ENCODE peak calls at places on chromosomes 4 and X, in seven cellular contexts. H, Z, L, M, V, B and I are unnamed samples.

GRCh38 chr4:186554485-186554884 is 882 bp downstream of the MTNR1A start:
- DNase-seq in H (peak), Z (peak), L (no peak), M (no peak), V (no peak), B (no peak), I (peak)

GRCh38 chrX:82218361-82218760 is 1016.5 kb downstream of the SH3BGRL start:
- DNase-seq in H (no peak), Z (peak), L (peak), M (peak), V (no peak), B (peak), I (peak)

GRCh38 chr4:185304944-185305690 is 90.6 kb downstream of the LRP2BP start:
- DNase-seq in H (no peak), Z (peak), L (peak), M (peak), V (peak), B (no peak), I (peak)

GRCh38 chr4:77001907-77002306 is 52.4 kb downstream of the SEPTIN11 start:
- DNase-seq in H (no peak), Z (no peak), L (no peak), M (no peak), V (no peak), B (no peak), I (no peak)

GRCh38 chr4:3879681-3880594 is 113.8 kb downstream of the ADRA2C start:
- DNase-seq in H (no peak), Z (no peak), L (no peak), M (peak), V (peak), B (no peak), I (no peak)

GRCh38 chr4:34619531-34620109 is 1624.7 kb downstream of the ARAP2 start:
- DNase-seq in H (no peak), Z (no peak), L (no peak), M (no peak), V (no peak), B (no peak), I (no peak)

GRCh38 chr4:30717208-30718020 is 2.8 kb upstream of the PCDH7 start:
- DNase-seq in H (no peak), Z (no peak), L (no peak), M (peak), V (peak), B (no peak), I (peak)

GRCh38 chr4:163332526-163333405 is at the start of gene NPY1R:
- DNase-seq in H (peak), Z (peak), L (peak), M (peak), V (peak), B (peak), I (peak)

GRCh38 chr4:33063238-33063637 is 2343.1 kb downstream of the PCDH7 start:
- DNase-seq in H (no peak), Z (no peak), L (no peak), M (no peak), V (no peak), B (no peak), I (no peak)

GRCh38 chrX:53009032-53009431 is 39.6 kb upstream of the GPR173 start:
- DNase-seq in H (no peak), Z (no peak), L (no peak), M (no peak), V (no peak), B (no peak), I (no peak)

GRCh38 chrX:53018627-53019026 is 30.0 kb upstream of the GPR173 start:
- DNase-seq in H (no peak), Z (peak), L (no peak), M (no peak), V (no peak), B (no peak), I (no peak)

GRCh38 chrX:53013291-53013690 is 35.3 kb upstream of the GPR173 start:
- DNase-seq in H (no peak), Z (no peak), L (no peak), M (no peak), V (no peak), B (no peak), I (no peak)
- TF ChIP-seq JUND in H (no peak), Z (no peak), L (no peak), M (no peak), V (no peak), B (no peak), I (no peak)

GRCh38 chr4:107862658-107863057 is 37.9 kb downstream of the SGMS2 start:
- DNase-seq in H (peak), Z (peak), L (no peak), M (no peak), V (no peak), B (no peak), I (no peak)
- TF ChIP-seq JUND in H (peak), Z (no peak), L (no peak), M (no peak), V (no peak), B (no peak), I (no peak)

DNA sequence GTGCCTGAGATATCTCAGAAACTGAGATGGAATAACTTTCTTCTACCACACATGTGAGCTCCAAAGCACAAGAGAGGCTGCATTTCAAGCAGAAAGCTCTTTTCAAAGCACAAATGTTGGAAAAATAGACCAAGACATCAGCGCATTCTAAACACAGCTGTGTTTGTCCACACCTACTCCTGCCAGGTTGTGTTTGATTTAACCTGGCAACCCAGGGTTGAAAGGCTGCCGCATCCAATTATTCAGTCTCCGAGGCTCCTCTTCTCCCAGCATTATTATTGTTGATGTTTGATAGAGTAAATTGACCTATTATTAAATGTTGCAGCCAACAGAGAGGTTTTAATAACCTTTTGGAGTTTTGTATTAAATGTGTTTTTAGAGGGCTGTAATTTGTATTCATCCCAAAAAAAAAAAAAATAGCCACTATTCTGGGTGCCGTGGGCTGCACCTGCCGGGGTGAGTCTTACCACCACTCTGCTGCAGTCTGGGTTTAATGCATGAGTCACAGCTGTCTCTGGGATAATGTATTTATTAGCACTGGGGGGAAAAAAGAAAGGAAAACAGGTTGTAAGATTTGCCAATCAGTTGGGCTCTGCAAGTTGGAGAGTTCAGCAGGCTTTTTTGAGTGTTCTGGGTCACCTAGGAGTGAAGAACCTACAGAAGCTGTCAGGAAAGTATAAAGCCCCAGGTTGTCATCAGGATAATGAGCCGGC is 105.2 kb upstream of the NOCT start:
- DNase-seq in H (no peak), Z (no peak), L (no peak), M (peak), V (no peak), B (no peak), I (no peak)
- TF ChIP-seq JUND in H (no peak), Z (no peak), L (no peak), M (peak), V (no peak), B (no peak), I (no peak)

GRCh38 chr4:25399502-25399901 is 22.4 kb downstream of the ANAPC4 start:
- DNase-seq in H (no peak), Z (no peak), L (no peak), M (no peak), V (no peak), B (no peak), I (no peak)

GRCh38 chr4:25403699-25404098 is 26.6 kb downstream of the ANAPC4 start:
- DNase-seq in H (no peak), Z (no peak), L (no peak), M (no peak), V (no peak), B (no peak), I (no peak)

GRCh38 chr4:25405453-25405852 is 28.4 kb downstream of the ANAPC4 start:
- DNase-seq in H (no peak), Z (no peak), L (no peak), M (no peak), V (no peak), B (no peak), I (no peak)

GRCh38 chr4:25401066-25401465 is 24.0 kb downstream of the ANAPC4 start:
- DNase-seq in H (no peak), Z (no peak), L (no peak), M (no peak), V (no peak), B (no peak), I (peak)

DNA sequence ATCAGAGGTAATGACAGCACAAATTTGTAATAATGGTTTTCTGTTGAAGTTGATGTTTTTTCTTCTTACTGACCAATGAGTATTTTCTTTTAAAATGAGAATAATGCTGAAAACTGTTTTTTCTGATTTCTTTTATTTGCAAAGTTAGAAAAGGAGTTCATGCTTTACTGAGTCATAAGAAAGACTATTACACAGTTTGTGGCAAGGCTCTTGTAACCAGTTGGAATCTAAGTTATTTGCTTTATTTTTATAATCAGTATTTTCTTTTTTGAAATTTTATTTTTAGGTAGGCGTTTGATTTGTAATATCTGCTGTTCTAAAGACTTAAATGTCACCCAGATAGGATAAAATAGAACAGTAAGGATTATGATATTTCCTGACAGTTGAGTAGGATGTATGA is 25.5 kb downstream of the ANAPC4 start:
- DNase-seq in H (no peak), Z (no peak), L (no peak), M (no peak), V (no peak), B (no peak), I (no peak)
- TF ChIP-seq JUND in H (no peak), Z (no peak), L (no peak), M (no peak), V (no peak), B (no peak), I (no peak)

GRCh38 chr4:154314248-154314647 is 177.4 kb downstream of the DCHS2 start:
- DNase-seq in H (peak), Z (peak), L (no peak), M (no peak), V (no peak), B (no peak), I (peak)
- TF ChIP-seq JUND in H (no peak), Z (no peak), L (no peak), M (no peak), V (no peak), B (no peak), I (no peak)

DNA sequence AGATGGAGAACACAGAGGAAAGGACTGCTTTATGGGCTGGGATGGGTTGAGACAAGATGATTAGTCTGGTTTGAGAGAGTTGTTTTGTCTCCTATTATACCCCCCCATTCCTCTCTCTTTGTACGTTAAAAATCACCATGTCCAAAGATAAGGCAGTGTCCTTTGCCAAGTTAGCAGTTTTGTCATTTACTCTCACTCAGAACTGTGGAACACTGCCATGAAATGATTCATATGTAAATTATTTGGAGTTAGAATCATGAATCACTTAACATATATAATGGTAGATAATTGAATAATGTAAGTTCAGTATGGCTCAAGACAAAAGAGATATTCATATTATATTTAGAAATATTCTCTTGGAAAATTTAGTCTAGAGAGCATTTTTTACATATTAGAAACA is 151.3 kb downstream of the DCLK2 start:
- DNase-seq in H (no peak), Z (no peak), L (no peak), M (no peak), V (no peak), B (no peak), I (no peak)
- TF ChIP-seq JUND in H (no peak), Z (no peak), L (no peak), M (peak), V (no peak), B (no peak), I (no peak)

DNA sequence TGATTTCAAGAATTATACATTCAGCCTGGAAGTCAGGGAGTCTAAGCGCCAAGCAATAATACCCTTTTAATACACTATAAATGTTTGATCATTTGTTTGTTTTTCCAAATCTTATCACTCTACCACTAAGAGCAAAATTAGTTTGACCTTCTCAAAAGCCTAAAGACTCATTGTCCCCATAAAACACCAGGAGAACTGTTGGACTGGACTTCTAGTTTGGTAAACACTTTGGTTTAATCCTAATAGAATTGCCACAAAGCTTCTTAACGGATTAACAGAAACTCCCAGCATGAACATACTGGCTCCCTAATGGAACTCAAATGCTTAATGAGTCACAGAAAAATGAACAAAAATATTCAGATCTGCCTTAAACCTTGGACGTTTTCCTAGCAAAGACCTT is 34.9 kb downstream of the SYTL5 start:
- DNase-seq in H (no peak), Z (peak), L (no peak), M (no peak), V (no peak), B (no peak), I (no peak)
- TF ChIP-seq JUND in H (no peak), Z (no peak), L (no peak), M (no peak), V (no peak), B (no peak), I (no peak)

GRCh38 chr4:85672959-85673358 is 198.0 kb downstream of the ARHGAP24 start:
- DNase-seq in H (no peak), Z (no peak), L (no peak), M (no peak), V (no peak), B (no peak), I (no peak)

GRCh38 chr4:85681194-85681803 is 206.3 kb downstream of the ARHGAP24 start:
- DNase-seq in H (no peak), Z (no peak), L (no peak), M (no peak), V (no peak), B (no peak), I (no peak)

GRCh38 chr4:85673540-85673939 is 198.6 kb downstream of the ARHGAP24 start:
- DNase-seq in H (no peak), Z (no peak), L (no peak), M (no peak), V (no peak), B (no peak), I (no peak)

GRCh38 chr4:85682391-85682790 is 207.4 kb downstream of the ARHGAP24 start:
- DNase-seq in H (no peak), Z (no peak), L (no peak), M (no peak), V (no peak), B (no peak), I (no peak)

GRCh38 chr4:85677286-85677685 is 202.3 kb downstream of the ARHGAP24 start:
- DNase-seq in H (no peak), Z (no peak), L (no peak), M (peak), V (no peak), B (no peak), I (no peak)
- TF ChIP-seq JUND in H (no peak), Z (no peak), L (no peak), M (no peak), V (no peak), B (no peak), I (no peak)